ENCODE peak calls at places on chromosome 1, in nine cellular contexts. U, X, W, P, A, C, Z, K and M are unnamed samples.

GRCh38 chr1:170707959-170708666 is 44.2 kb downstream of the PRRX1 start:
- DNase-seq in U (peak; percentile 86), X (peak; percentile 78), W (peak; percentile 98), P (no peak), A (peak; percentile 98), C (no peak), Z (peak; percentile 95), K (no peak), M (peak; percentile 91)

GRCh38 chr1:78755986-78756385 is 106.4 kb downstream of the IFI44 start:
- DNase-seq in U (no peak), X (no peak), W (no peak), P (no peak), A (no peak), C (no peak), Z (no peak), K (no peak), M (no peak)

GRCh38 chr1:88885933-88886332 is 5.4 kb downstream of the GTF2B start:
- DNase-seq in U (no peak), X (no peak), W (no peak), P (no peak), A (no peak), C (no peak), Z (no peak), K (no peak), M (no peak)

GRCh38 chr1:26225033-26225831 is 8.8 kb upstream of the CEP85 start:
- DNase-seq in U (peak; percentile 54), X (no peak), W (no peak), P (peak; percentile 28), A (no peak), C (peak; percentile 98), Z (no peak), K (peak; percentile 93), M (no peak)

GRCh38 chr1:209751627-209752231 is 4.1 kb upstream of the TRAF3IP3 start:
- DNase-seq in U (no peak), X (no peak), W (no peak), P (peak; percentile 86), A (no peak), C (no peak), Z (no peak), K (no peak), M (no peak)

GRCh38 chr1:162069334-162070093 is at the start of gene NOS1AP:
- DNase-seq in U (peak; percentile 38), X (no peak), W (peak; percentile 35), P (peak; percentile 69), A (no peak), C (peak; percentile 93), Z (no peak), K (peak; percentile 85), M (no peak)

GRCh38 chr1:207407655-207408256 is 46.4 kb upstream of the CR2 start:
- DNase-seq in U (peak; percentile 31), X (no peak), W (no peak), P (peak; percentile 45), A (peak; percentile 4), C (no peak), Z (no peak), K (no peak), M (no peak)

GRCh38 chr1:67840449-67840848 is 7.2 kb upstream of the GNG12 start:
- DNase-seq in U (peak; percentile 95), X (peak; percentile 69), W (no peak), P (no peak), A (peak; percentile 71), C (no peak), Z (peak; percentile 90), K (peak; percentile 52), M (peak; percentile 38)

GRCh38 chr1:226027861-226028260 is 28.7 kb upstream of the SDE2 start:
- DNase-seq in U (no peak), X (no peak), W (no peak), P (no peak), A (no peak), C (no peak), Z (no peak), K (no peak), M (no peak)

DNA sequence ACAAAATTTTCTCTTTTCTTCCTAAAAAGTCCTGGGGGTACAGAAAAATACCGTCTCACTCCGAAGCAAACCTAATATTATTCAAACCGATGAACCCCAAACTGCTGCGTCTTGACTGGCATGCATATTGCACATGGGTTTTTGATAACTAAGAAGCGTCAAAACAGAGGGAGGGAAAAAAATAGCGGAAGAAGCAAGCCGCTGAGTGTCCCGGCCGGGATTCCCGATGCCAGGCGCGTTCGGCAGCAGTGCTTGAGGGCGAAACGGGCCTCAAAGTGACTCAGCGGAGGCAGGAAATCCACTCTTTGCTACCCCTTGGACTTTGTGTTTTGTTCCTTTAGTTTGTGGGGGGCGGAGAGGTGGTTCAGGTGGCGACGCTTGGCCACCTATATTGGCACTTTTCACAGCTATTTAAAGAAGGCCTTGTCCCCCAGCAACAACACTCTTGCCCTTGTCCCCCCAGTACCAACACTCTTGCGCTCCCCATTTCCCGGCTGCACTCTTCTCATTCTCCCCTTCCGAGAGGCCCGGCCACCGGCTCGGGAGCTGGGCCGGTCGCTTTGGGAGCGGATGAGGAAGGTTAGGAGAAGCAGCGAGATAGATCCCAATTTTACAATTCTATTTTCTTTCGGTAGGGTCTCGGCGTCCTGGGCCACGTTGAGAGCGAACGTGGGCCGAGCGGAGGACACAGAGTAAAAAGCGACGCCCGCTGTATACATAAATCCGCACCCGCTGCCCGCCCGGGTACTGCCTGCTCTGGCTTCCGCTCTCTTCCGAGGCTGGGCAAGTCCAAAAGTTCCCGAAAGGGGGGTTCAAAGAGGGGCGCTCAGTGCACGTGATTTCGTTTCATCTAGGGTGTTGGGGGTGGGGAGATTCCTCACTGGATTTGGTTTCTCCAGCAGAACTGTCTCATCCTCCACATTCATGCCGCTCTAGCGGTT is 2.5 kb downstream of the LMX1A start:
- DNase-seq in U (no peak), X (no peak), W (no peak), P (no peak), A (no peak), C (no peak), Z (no peak), K (no peak), M (no peak)
- TF ChIP-seq CTCF in U (no peak), X (no peak), W (no peak), P (no peak), A (no peak), C (no peak), Z (no peak), K (no peak), M (no peak)

DNA sequence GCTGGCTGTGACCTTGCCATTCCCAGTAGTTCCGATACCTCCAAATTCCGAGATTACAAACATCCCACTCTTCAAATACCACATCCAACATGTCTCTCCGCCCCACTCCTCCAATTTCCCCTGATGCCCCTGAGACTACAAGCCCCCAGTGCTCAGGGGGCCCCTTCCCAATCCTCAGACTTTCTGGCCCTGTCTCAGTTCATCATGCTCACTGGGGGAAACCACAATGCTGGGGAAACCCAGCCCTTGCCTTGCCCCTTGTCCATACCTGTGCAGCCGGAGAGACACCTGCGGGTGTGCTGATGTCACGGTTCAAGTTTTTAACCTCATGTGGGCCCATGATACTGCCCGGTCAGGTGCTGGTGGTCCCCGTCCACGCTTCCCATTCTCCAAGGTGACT is 226.6 kb downstream of the CAMTA1 start:
- DNase-seq in U (no peak), X (no peak), W (no peak), P (no peak), A (no peak), C (no peak), Z (no peak), K (no peak), M (no peak)
- H3K4me3 ChIP-seq in U (no peak overlapping the region), X (no peak overlapping the region), W (no peak overlapping the region), P (no peak overlapping the region), A (no peak overlapping the region), C (no peak overlapping the region), Z (no peak overlapping the region), K (no peak overlapping the region), M (no peak overlapping the region)

DNA sequence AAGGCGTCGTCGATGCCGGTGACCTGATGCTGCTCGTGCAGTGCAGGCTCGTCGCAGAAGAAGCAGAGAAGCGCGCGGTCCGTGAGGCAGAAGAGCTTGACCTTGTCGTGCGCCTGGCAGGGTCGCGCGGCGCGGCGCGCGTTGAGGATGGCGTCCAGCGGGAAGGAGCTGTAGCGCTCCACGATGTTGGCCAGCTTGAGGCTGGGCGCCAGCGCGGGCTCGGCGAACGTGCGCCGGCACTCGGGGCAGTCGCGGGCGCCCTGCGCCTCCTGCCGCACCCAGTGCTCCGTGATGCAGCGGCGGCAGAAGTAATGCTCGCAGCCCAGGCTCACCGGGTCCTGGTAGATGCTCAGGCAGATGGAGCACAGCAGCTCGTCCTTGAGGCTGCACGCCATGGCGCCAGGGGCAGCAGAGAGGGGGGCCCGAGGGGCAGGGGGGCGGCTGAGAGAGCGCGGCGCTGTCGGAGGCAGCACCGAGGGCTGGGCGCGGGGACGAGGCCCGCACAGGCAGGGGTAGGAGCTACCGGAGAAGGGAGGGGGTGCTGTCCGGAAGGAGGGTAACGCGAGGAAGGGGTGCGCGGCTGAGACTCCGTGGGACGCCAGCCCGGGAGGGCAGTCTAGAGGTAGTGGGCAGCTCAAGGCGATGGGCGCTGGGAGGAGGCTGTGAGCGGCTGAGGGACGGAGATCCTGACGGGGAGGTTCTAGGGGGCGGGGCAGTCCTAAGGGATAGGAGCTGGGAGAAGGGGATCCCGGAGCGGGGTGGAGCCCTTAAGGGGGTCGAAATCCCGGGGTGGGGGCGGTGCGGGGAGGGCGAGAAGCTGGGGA is 593 bp downstream of the TRIM62 start:
- DNase-seq in U (peak; percentile 43), X (no peak), W (no peak), P (no peak), A (no peak), C (peak; percentile 55), Z (no peak), K (peak; percentile 40), M (no peak)
- TF ChIP-seq CTCF in U (no peak), X (no peak), W (no peak), P (no peak), A (no peak), C (no peak), Z (no peak), K (no peak), M (no peak)

GRCh38 chr1:91885716-91886506 is at the start of gene TGFBR3:
- DNase-seq in U (peak; percentile 98), X (peak; percentile 87), W (peak; percentile 56), P (peak; percentile 85), A (peak; percentile 51), C (peak; percentile 95), Z (peak; percentile 53), K (peak; percentile 93), M (no peak)
- H3K4me3 ChIP-seq in U (peak within 1 kb of the TSS; percentile 97), X (peak within 1 kb of the TSS; percentile 80), W (peak within 1 kb of the TSS; percentile 73), P (peak within 1 kb of the TSS; percentile 76), A (peak within 1 kb of the TSS; percentile 94), C (peak within 1 kb of the TSS; percentile 77), Z (peak within 1 kb of the TSS; percentile 71), K (peak within 1 kb of the TSS; percentile 67), M (peak within 1 kb of the TSS; percentile 80)